ENCODE peak calls at places on chromosomes 3 and 15, in seven cellular contexts. One of them, this sample, is unnamed.

GRCh38 chr3:27659279-27660021 is 62.7 kb downstream of the EOMES start:
- DNase-seq in lower leg skin: peak; percentile 89
- DNase-seq in SW480: peak; percentile 50
- DNase-seq in T-helper 22 cell: peak; percentile 2
- DNase-seq in mucosa of descending colon: peak; percentile 76
- DNase-seq in lower lobe of right lung: peak; percentile 67
- DNase-seq in cerebellum: no peak
- DNase-seq in this sample: no peak

GRCh38 chr3:149705416-149705815 is 46.9 kb downstream of the COMMD2 start:
- DNase-seq in lower leg skin: no peak
- DNase-seq in SW480: no peak
- DNase-seq in T-helper 22 cell: no peak
- DNase-seq in mucosa of descending colon: no peak
- DNase-seq in lower lobe of right lung: no peak
- DNase-seq in cerebellum: no peak
- DNase-seq in this sample: no peak

GRCh38 chr3:84974347-84974746 is 15.6 kb downstream of the CADM2 start:
- DNase-seq in lower leg skin: no peak
- DNase-seq in SW480: no peak
- DNase-seq in T-helper 22 cell: no peak
- DNase-seq in mucosa of descending colon: no peak
- DNase-seq in lower lobe of right lung: no peak
- DNase-seq in cerebellum: no peak
- DNase-seq in this sample: no peak

GRCh38 chr3:114551770-114552526 is 258.1 kb downstream of the TIGIT start:
- DNase-seq in lower leg skin: no peak
- DNase-seq in SW480: peak; percentile 13
- DNase-seq in T-helper 22 cell: no peak
- DNase-seq in mucosa of descending colon: no peak
- DNase-seq in lower lobe of right lung: no peak
- DNase-seq in cerebellum: no peak
- DNase-seq in this sample: peak; percentile 9

GRCh38 chr3:129005526-129006303 is 4.6 kb downstream of the EFCC1 start:
- DNase-seq in lower leg skin: no peak
- DNase-seq in SW480: no peak
- DNase-seq in T-helper 22 cell: no peak
- DNase-seq in mucosa of descending colon: peak; percentile 63
- DNase-seq in lower lobe of right lung: peak; percentile 58
- DNase-seq in cerebellum: no peak
- DNase-seq in this sample: no peak

GRCh38 chr3:149395107-149396089 is 17.9 kb upstream of the TM4SF1 start:
- DNase-seq in lower leg skin: no peak
- DNase-seq in SW480: no peak
- DNase-seq in T-helper 22 cell: no peak
- DNase-seq in mucosa of descending colon: no peak
- DNase-seq in lower lobe of right lung: no peak
- DNase-seq in cerebellum: no peak
- DNase-seq in this sample: peak; percentile 70

GRCh38 chr15:58748040-58748786 is 1.3 kb downstream of the ADAM10 start:
- DNase-seq in lower leg skin: no peak
- DNase-seq in SW480: no peak
- DNase-seq in T-helper 22 cell: no peak
- DNase-seq in mucosa of descending colon: peak; percentile 33
- DNase-seq in lower lobe of right lung: no peak
- DNase-seq in cerebellum: no peak
- DNase-seq in this sample: no peak

GRCh38 chr3:160205606-160206005 is 19.6 kb upstream of the C3orf80 start:
- DNase-seq in lower leg skin: no peak
- DNase-seq in SW480: no peak
- DNase-seq in T-helper 22 cell: no peak
- DNase-seq in mucosa of descending colon: no peak
- DNase-seq in lower lobe of right lung: no peak
- DNase-seq in cerebellum: no peak
- DNase-seq in this sample: no peak

GRCh38 chr3:186411994-186412393 is 50.0 kb upstream of the DGKG start:
- DNase-seq in lower leg skin: peak; percentile 70
- DNase-seq in SW480: no peak
- DNase-seq in T-helper 22 cell: no peak
- DNase-seq in mucosa of descending colon: no peak
- DNase-seq in lower lobe of right lung: no peak
- DNase-seq in cerebellum: no peak
- DNase-seq in this sample: no peak

GRCh38 chr3:10725067-10725466 is 91.0 kb upstream of the SLC6A11 start:
- DNase-seq in lower leg skin: no peak
- DNase-seq in SW480: no peak
- DNase-seq in T-helper 22 cell: no peak
- DNase-seq in mucosa of descending colon: no peak
- DNase-seq in lower lobe of right lung: no peak
- DNase-seq in cerebellum: no peak
- DNase-seq in this sample: peak; percentile 10

GRCh38 chr3:47444103-47444502 is 31.6 kb downstream of the SCAP start:
- DNase-seq in lower leg skin: no peak
- DNase-seq in SW480: no peak
- DNase-seq in T-helper 22 cell: no peak
- DNase-seq in mucosa of descending colon: no peak
- DNase-seq in lower lobe of right lung: no peak
- DNase-seq in cerebellum: no peak
- DNase-seq in this sample: no peak

GRCh38 chr3:20680990-20681628 is 495.1 kb upstream of the SGO1 start:
- DNase-seq in lower leg skin: no peak
- DNase-seq in SW480: no peak
- DNase-seq in T-helper 22 cell: no peak
- DNase-seq in mucosa of descending colon: no peak
- DNase-seq in lower lobe of right lung: no peak
- DNase-seq in cerebellum: no peak
- DNase-seq in this sample: no peak